ENCODE peak calls at places on chromosome 17, in nine cellular contexts. One of them, this sample, is unnamed.

GRCh38 chr17:42422958-42423712 is at the start of gene CAVIN1:
- DNase-seq in GF-D8: no peak
- DNase-seq in upper lobe of right lung: peak
- DNase-seq in body of pancreas: peak
- DNase-seq in stimulated activated CD8-positive, alpha-beta memory T cell treated with anti-CD3 and anti-CD28 coated beads, Interleukin-4, amount 100 ng/mL, for 48 hours: peak
- DNase-seq in ELF-1: peak
- DNase-seq in cardiac muscle cell: peak
- DNase-seq in left lobe of liver: peak
- DNase-seq in ELR: peak
- DNase-seq in this sample: peak

GRCh38 chr17:45353047-45353446 is 36.2 kb upstream of the MAP3K14 start:
- DNase-seq in left lobe of liver: no peak
- DNase-seq in GF-D8: no peak
- DNase-seq in stimulated activated CD8-positive, alpha-beta memory T cell treated with anti-CD3 and anti-CD28 coated beads, Interleukin-4, amount 100 ng/mL, for 48 hours: peak
- DNase-seq in upper lobe of right lung: peak
- DNase-seq in cardiac muscle cell: no peak
- DNase-seq in ELF-1: no peak
- DNase-seq in body of pancreas: no peak
- DNase-seq in ELR: peak
- DNase-seq in this sample: no peak

GRCh38 chr17:81030726-81031570 is 4.0 kb upstream of the BAIAP2 start:
- DNase-seq in ELR: no peak
- DNase-seq in cardiac muscle cell: no peak
- DNase-seq in stimulated activated CD8-positive, alpha-beta memory T cell treated with anti-CD3 and anti-CD28 coated beads, Interleukin-4, amount 100 ng/mL, for 48 hours: no peak
- DNase-seq in left lobe of liver: peak
- DNase-seq in ELF-1: no peak
- DNase-seq in upper lobe of right lung: peak
- DNase-seq in GF-D8: no peak
- DNase-seq in body of pancreas: peak
- DNase-seq in this sample: no peak

GRCh38 chr17:382644-383533 is 30.3 kb upstream of the RPH3AL start:
- DNase-seq in GF-D8: no peak
- DNase-seq in cardiac muscle cell: peak
- DNase-seq in ELF-1: peak
- DNase-seq in left lobe of liver: no peak
- DNase-seq in upper lobe of right lung: no peak
- DNase-seq in body of pancreas: peak
- DNase-seq in ELR: peak
- DNase-seq in stimulated activated CD8-positive, alpha-beta memory T cell treated with anti-CD3 and anti-CD28 coated beads, Interleukin-4, amount 100 ng/mL, for 48 hours: no peak
- DNase-seq in this sample: no peak

GRCh38 chr17:1643999-1644492 is 1.5 kb downstream of the SCARF1 start:
- DNase-seq in cardiac muscle cell: no peak
- DNase-seq in body of pancreas: no peak
- DNase-seq in GF-D8: no peak
- DNase-seq in ELF-1: no peak
- DNase-seq in stimulated activated CD8-positive, alpha-beta memory T cell treated with anti-CD3 and anti-CD28 coated beads, Interleukin-4, amount 100 ng/mL, for 48 hours: no peak
- DNase-seq in upper lobe of right lung: peak
- DNase-seq in left lobe of liver: no peak
- DNase-seq in ELR: peak
- DNase-seq in this sample: no peak

GRCh38 chr17:50087246-50087911 is 7.8 kb upstream of the PDK2 start:
- DNase-seq in cardiac muscle cell: peak
- DNase-seq in ELF-1: peak
- DNase-seq in ELR: peak
- DNase-seq in left lobe of liver: no peak
- DNase-seq in stimulated activated CD8-positive, alpha-beta memory T cell treated with anti-CD3 and anti-CD28 coated beads, Interleukin-4, amount 100 ng/mL, for 48 hours: peak
- DNase-seq in body of pancreas: peak
- DNase-seq in upper lobe of right lung: peak
- DNase-seq in GF-D8: no peak
- DNase-seq in this sample: peak

GRCh38 chr17:8868529-8868951 is 1.1 kb upstream of the PIK3R6 start:
- DNase-seq in GF-D8: no peak
- DNase-seq in upper lobe of right lung: no peak
- DNase-seq in body of pancreas: no peak
- DNase-seq in stimulated activated CD8-positive, alpha-beta memory T cell treated with anti-CD3 and anti-CD28 coated beads, Interleukin-4, amount 100 ng/mL, for 48 hours: no peak
- DNase-seq in cardiac muscle cell: no peak
- DNase-seq in ELR: no peak
- DNase-seq in left lobe of liver: no peak
- DNase-seq in ELF-1: no peak
- DNase-seq in this sample: no peak

GRCh38 chr17:38454528-38454927 is 26.3 kb downstream of the ARHGAP23 start:
- DNase-seq in left lobe of liver: no peak
- DNase-seq in stimulated activated CD8-positive, alpha-beta memory T cell treated with anti-CD3 and anti-CD28 coated beads, Interleukin-4, amount 100 ng/mL, for 48 hours: no peak
- DNase-seq in cardiac muscle cell: no peak
- DNase-seq in ELR: peak
- DNase-seq in upper lobe of right lung: peak
- DNase-seq in ELF-1: no peak
- DNase-seq in body of pancreas: peak
- DNase-seq in GF-D8: no peak
- DNase-seq in this sample: no peak

GRCh38 chr17:9899280-9900018 is 5.6 kb downstream of the RCVRN start:
- DNase-seq in cardiac muscle cell: no peak
- DNase-seq in ELF-1: no peak
- DNase-seq in GF-D8: no peak
- DNase-seq in body of pancreas: peak
- DNase-seq in upper lobe of right lung: no peak
- DNase-seq in ELR: no peak
- DNase-seq in stimulated activated CD8-positive, alpha-beta memory T cell treated with anti-CD3 and anti-CD28 coated beads, Interleukin-4, amount 100 ng/mL, for 48 hours: no peak
- DNase-seq in left lobe of liver: peak
- DNase-seq in this sample: no peak

GRCh38 chr17:32504166-32504990 is 17.6 kb downstream of the CDK5R1 start:
- DNase-seq in left lobe of liver: no peak
- DNase-seq in cardiac muscle cell: no peak
- DNase-seq in GF-D8: no peak
- DNase-seq in stimulated activated CD8-positive, alpha-beta memory T cell treated with anti-CD3 and anti-CD28 coated beads, Interleukin-4, amount 100 ng/mL, for 48 hours: no peak
- DNase-seq in body of pancreas: no peak
- DNase-seq in ELF-1: no peak
- DNase-seq in upper lobe of right lung: peak
- DNase-seq in ELR: peak
- DNase-seq in this sample: no peak

GRCh38 chr17:80879723-80880649 is 111.7 kb upstream of the CHMP6 start:
- DNase-seq in ELF-1: no peak
- DNase-seq in stimulated activated CD8-positive, alpha-beta memory T cell treated with anti-CD3 and anti-CD28 coated beads, Interleukin-4, amount 100 ng/mL, for 48 hours: no peak
- DNase-seq in left lobe of liver: no peak
- DNase-seq in ELR: no peak
- DNase-seq in cardiac muscle cell: no peak
- DNase-seq in upper lobe of right lung: peak
- DNase-seq in body of pancreas: no peak
- DNase-seq in GF-D8: no peak
- DNase-seq in this sample: no peak

GRCh38 chr17:17693955-17694228 is 12.6 kb downstream of the RAI1 start:
- DNase-seq in upper lobe of right lung: no peak
- DNase-seq in left lobe of liver: no peak
- DNase-seq in cardiac muscle cell: no peak
- DNase-seq in stimulated activated CD8-positive, alpha-beta memory T cell treated with anti-CD3 and anti-CD28 coated beads, Interleukin-4, amount 100 ng/mL, for 48 hours: no peak
- DNase-seq in ELF-1: peak
- DNase-seq in body of pancreas: no peak
- DNase-seq in ELR: no peak
- DNase-seq in GF-D8: no peak
- DNase-seq in this sample: no peak

GRCh38 chr17:81961554-81962498 is 839 bp upstream of the NOTUM start:
- DNase-seq in body of pancreas: no peak
- DNase-seq in left lobe of liver: no peak
- DNase-seq in GF-D8: no peak
- DNase-seq in ELF-1: peak
- DNase-seq in ELR: no peak
- DNase-seq in cardiac muscle cell: no peak
- DNase-seq in upper lobe of right lung: no peak
- DNase-seq in stimulated activated CD8-positive, alpha-beta memory T cell treated with anti-CD3 and anti-CD28 coated beads, Interleukin-4, amount 100 ng/mL, for 48 hours: no peak
- DNase-seq in this sample: no peak

GRCh38 chr17:42253173-42253545 is 23.0 kb downstream of the STAT5B start:
- DNase-seq in GF-D8: no peak
- DNase-seq in ELR: no peak
- DNase-seq in stimulated activated CD8-positive, alpha-beta memory T cell treated with anti-CD3 and anti-CD28 coated beads, Interleukin-4, amount 100 ng/mL, for 48 hours: no peak
- DNase-seq in body of pancreas: no peak
- DNase-seq in ELF-1: no peak
- DNase-seq in left lobe of liver: no peak
- DNase-seq in cardiac muscle cell: no peak
- DNase-seq in upper lobe of right lung: no peak
- DNase-seq in this sample: no peak

GRCh38 chr17:77829871-77830799 is 128.4 kb upstream of the TNRC6C start:
- DNase-seq in stimulated activated CD8-positive, alpha-beta memory T cell treated with anti-CD3 and anti-CD28 coated beads, Interleukin-4, amount 100 ng/mL, for 48 hours: no peak
- DNase-seq in ELR: peak
- DNase-seq in ELF-1: no peak
- DNase-seq in body of pancreas: peak
- DNase-seq in GF-D8: no peak
- DNase-seq in left lobe of liver: no peak
- DNase-seq in upper lobe of right lung: peak
- DNase-seq in cardiac muscle cell: no peak
- DNase-seq in this sample: no peak

GRCh38 chr17:79617740-79618382 is 7.0 kb upstream of the RBFOX3 start:
- DNase-seq in left lobe of liver: no peak
- DNase-seq in body of pancreas: no peak
- DNase-seq in upper lobe of right lung: peak
- DNase-seq in stimulated activated CD8-positive, alpha-beta memory T cell treated with anti-CD3 and anti-CD28 coated beads, Interleukin-4, amount 100 ng/mL, for 48 hours: no peak
- DNase-seq in ELR: no peak
- DNase-seq in ELF-1: no peak
- DNase-seq in cardiac muscle cell: no peak
- DNase-seq in GF-D8: no peak
- DNase-seq in this sample: no peak

GRCh38 chr17:63826468-63827001 is 696 bp upstream of the PSMC5 start:
- DNase-seq in cardiac muscle cell: peak
- DNase-seq in body of pancreas: no peak
- DNase-seq in upper lobe of right lung: no peak
- DNase-seq in stimulated activated CD8-positive, alpha-beta memory T cell treated with anti-CD3 and anti-CD28 coated beads, Interleukin-4, amount 100 ng/mL, for 48 hours: no peak
- DNase-seq in ELF-1: no peak
- DNase-seq in GF-D8: no peak
- DNase-seq in ELR: peak
- DNase-seq in left lobe of liver: no peak
- DNase-seq in this sample: no peak

GRCh38 chr17:15490634-15491261 is 23.3 kb upstream of the CDRT4 start:
- DNase-seq in upper lobe of right lung: no peak
- DNase-seq in ELF-1: peak
- DNase-seq in GF-D8: no peak
- DNase-seq in left lobe of liver: no peak
- DNase-seq in stimulated activated CD8-positive, alpha-beta memory T cell treated with anti-CD3 and anti-CD28 coated beads, Interleukin-4, amount 100 ng/mL, for 48 hours: peak
- DNase-seq in cardiac muscle cell: peak
- DNase-seq in body of pancreas: peak
- DNase-seq in ELR: peak
- DNase-seq in this sample: no peak

GRCh38 chr17:78409191-78409621 is 30.8 kb downstream of the PGS1 start:
- DNase-seq in stimulated activated CD8-positive, alpha-beta memory T cell treated with anti-CD3 and anti-CD28 coated beads, Interleukin-4, amount 100 ng/mL, for 48 hours: no peak
- DNase-seq in ELR: no peak
- DNase-seq in GF-D8: no peak
- DNase-seq in cardiac muscle cell: no peak
- DNase-seq in body of pancreas: peak
- DNase-seq in left lobe of liver: peak
- DNase-seq in upper lobe of right lung: peak
- DNase-seq in ELF-1: no peak
- DNase-seq in this sample: peak

GRCh38 chr17:81422776-81423697 is 27.8 kb downstream of the BAHCC1 start:
- DNase-seq in GF-D8: no peak
- DNase-seq in ELF-1: peak
- DNase-seq in upper lobe of right lung: peak
- DNase-seq in body of pancreas: peak
- DNase-seq in cardiac muscle cell: peak
- DNase-seq in left lobe of liver: no peak
- DNase-seq in stimulated activated CD8-positive, alpha-beta memory T cell treated with anti-CD3 and anti-CD28 coated beads, Interleukin-4, amount 100 ng/mL, for 48 hours: no peak
- DNase-seq in ELR: peak
- DNase-seq in this sample: no peak

GRCh38 chr17:45036696-45037095 is 14.7 kb downstream of the DCAKD start:
- DNase-seq in left lobe of liver: no peak
- DNase-seq in stimulated activated CD8-positive, alpha-beta memory T cell treated with anti-CD3 and anti-CD28 coated beads, Interleukin-4, amount 100 ng/mL, for 48 hours: no peak
- DNase-seq in ELF-1: no peak
- DNase-seq in upper lobe of right lung: no peak
- DNase-seq in body of pancreas: no peak
- DNase-seq in GF-D8: no peak
- DNase-seq in ELR: no peak
- DNase-seq in cardiac muscle cell: no peak
- DNase-seq in this sample: no peak

GRCh38 chr17:39563476-39563875 is 44.2 kb downstream of the NEUROD2 start:
- DNase-seq in ELR: no peak
- DNase-seq in ELF-1: peak
- DNase-seq in left lobe of liver: no peak
- DNase-seq in GF-D8: no peak
- DNase-seq in body of pancreas: no peak
- DNase-seq in upper lobe of right lung: no peak
- DNase-seq in stimulated activated CD8-positive, alpha-beta memory T cell treated with anti-CD3 and anti-CD28 coated beads, Interleukin-4, amount 100 ng/mL, for 48 hours: no peak
- DNase-seq in cardiac muscle cell: no peak
- DNase-seq in this sample: no peak

GRCh38 chr17:44793885-44794698 is 35.3 kb downstream of the ADAM11 start:
- DNase-seq in ELR: no peak
- DNase-seq in upper lobe of right lung: peak
- DNase-seq in GF-D8: no peak
- DNase-seq in left lobe of liver: no peak
- DNase-seq in body of pancreas: no peak
- DNase-seq in ELF-1: no peak
- DNase-seq in stimulated activated CD8-positive, alpha-beta memory T cell treated with anti-CD3 and anti-CD28 coated beads, Interleukin-4, amount 100 ng/mL, for 48 hours: no peak
- DNase-seq in cardiac muscle cell: no peak
- DNase-seq in this sample: no peak

GRCh38 chr17:49316889-49317288 is 45.2 kb downstream of the ZNF652 start:
- DNase-seq in ELR: no peak
- DNase-seq in cardiac muscle cell: no peak
- DNase-seq in upper lobe of right lung: no peak
- DNase-seq in body of pancreas: no peak
- DNase-seq in stimulated activated CD8-positive, alpha-beta memory T cell treated with anti-CD3 and anti-CD28 coated beads, Interleukin-4, amount 100 ng/mL, for 48 hours: no peak
- DNase-seq in GF-D8: peak
- DNase-seq in ELF-1: peak
- DNase-seq in left lobe of liver: no peak
- DNase-seq in this sample: no peak

GRCh38 chr17:70905796-70906195 is 736.5 kb downstream of the KCNJ2 start:
- DNase-seq in upper lobe of right lung: no peak
- DNase-seq in ELF-1: peak
- DNase-seq in body of pancreas: peak
- DNase-seq in stimulated activated CD8-positive, alpha-beta memory T cell treated with anti-CD3 and anti-CD28 coated beads, Interleukin-4, amount 100 ng/mL, for 48 hours: no peak
- DNase-seq in cardiac muscle cell: no peak
- DNase-seq in ELR: peak
- DNase-seq in left lobe of liver: no peak
- DNase-seq in GF-D8: no peak
- DNase-seq in this sample: no peak

This sample was measured in HuH-7.